ENCODE peak calls at places on chromosomes 3 and 15, in nine cellular contexts. M is coronary artery; H is lower lobe of right lung; S is Peyer's patch; D is left ventricle myocardium inferior; W is CD8-positive, alpha-beta T cell; L is brain microvascular endothelial cell; P is upper lobe of right lung; F is uterus. I is an unnamed sample.

GRCh38 chr3:55541016-55541415 is 53.9 kb upstream of the WNT5A start:
- DNase-seq in H (no peak), L (no peak), S (no peak), M (no peak), D (no peak), W (no peak), F (no peak), P (no peak), I (no peak)

GRCh38 chr15:51366911-51367310 is 25.5 kb downstream of the GLDN start:
- DNase-seq in W (no peak), D (no peak), F (peak), H (no peak), P (no peak), S (no peak), L (no peak), M (no peak), I (no peak)

GRCh38 chr3:18369561-18370185 is 55.5 kb downstream of the SATB1 start:
- DNase-seq in S (no peak), P (no peak), D (no peak), F (no peak), H (no peak), L (no peak), W (no peak), M (no peak), I (no peak)

GRCh38 chr3:16406175-16406574 is 107.3 kb downstream of the RFTN1 start:
- DNase-seq in F (no peak), H (no peak), M (no peak), L (no peak), D (no peak), P (no peak), S (no peak), W (no peak), I (no peak)

GRCh38 chr3:53846134-53846850 is at the start of the genes CHDH and IL17RB:
- DNase-seq in P (peak), F (peak), D (peak), H (peak), W (no peak), M (no peak), L (no peak), S (no peak), I (peak)

GRCh38 chr15:101710806-101711205 is 13.5 kb downstream of the TARS3 start:
- DNase-seq in H (no peak), D (no peak), S (no peak), P (no peak), W (no peak), F (no peak), L (peak), M (no peak), I (no peak)

GRCh38 chr3:192514754-192515660 is 212.3 kb downstream of the FGF12 start:
- DNase-seq in D (no peak), F (no peak), M (no peak), S (no peak), W (no peak), P (peak), L (no peak), H (peak), I (peak)

GRCh38 chr15:62868507-62868906 is 174.0 kb upstream of the TPM1 start:
- DNase-seq in H (no peak), W (no peak), S (no peak), D (no peak), M (no peak), L (no peak), F (no peak), P (no peak), I (no peak)

GRCh38 chr3:20811631-20812030 is 625.6 kb upstream of the SGO1 start:
- DNase-seq in P (no peak), H (no peak), D (no peak), S (no peak), M (no peak), F (no peak), L (no peak), W (no peak), I (no peak)

GRCh38 chr3:112931737-112932521 is 43.0 kb downstream of the CD200R1 start:
- DNase-seq in W (no peak), H (no peak), L (no peak), S (no peak), M (no peak), D (no peak), F (no peak), P (no peak), I (no peak)

GRCh38 chr3:33791477-33792166 is 6.8 kb upstream of the PDCD6IP start:
- DNase-seq in W (peak), F (no peak), H (peak), D (no peak), M (no peak), S (no peak), L (peak), P (no peak), I (peak)

GRCh38 chr3:81363816-81364215 is 397.6 kb downstream of the GBE1 start:
- DNase-seq in L (no peak), P (no peak), F (no peak), W (no peak), D (no peak), S (no peak), M (no peak), H (no peak), I (no peak)

GRCh38 chr15:74782596-74783071 is 754 bp downstream of the CSK start:
- DNase-seq in F (no peak), H (no peak), S (no peak), D (no peak), M (no peak), P (no peak), L (no peak), W (no peak), I (no peak)

GRCh38 chr3:16290827-16291196 is 25.8 kb downstream of the OXNAD1 start:
- DNase-seq in W (no peak), S (no peak), L (no peak), F (no peak), D (no peak), P (no peak), H (no peak), M (no peak), I (no peak)

GRCh38 chr15:73686781-73687256 is 2.6 kb downstream of the CD276 start:
- DNase-seq in M (no peak), L (peak), F (no peak), H (no peak), S (no peak), P (no peak), W (no peak), D (no peak), I (no peak)

GRCh38 chr3:17579289-17580031 is 163.0 kb downstream of the TBC1D5 start:
- DNase-seq in L (peak), H (no peak), M (no peak), P (no peak), F (no peak), D (no peak), S (no peak), W (no peak), I (no peak)

GRCh38 chr3:141368925-141369794 is 856 bp downstream of the ZBTB38 start:
- DNase-seq in W (no peak), F (no peak), D (no peak), S (no peak), L (peak), P (no peak), H (no peak), M (no peak), I (no peak)

GRCh38 chr3:50588759-50589433 is 19.6 kb downstream of the HEMK1 start:
- DNase-seq in D (no peak), H (no peak), M (no peak), P (no peak), W (no peak), S (no peak), F (no peak), L (no peak), I (no peak)

GRCh38 chr3:171155122-171155700 is 128.7 kb upstream of the SLC2A2 start:
- DNase-seq in P (no peak), W (no peak), H (no peak), D (no peak), L (no peak), F (no peak), M (no peak), S (no peak), I (no peak)

GRCh38 chr3:49217688-49218470 is 46.5 kb downstream of the KLHDC8B start:
- DNase-seq in L (no peak), D (peak), S (no peak), H (no peak), F (peak), W (no peak), P (no peak), M (no peak), I (no peak)

GRCh38 chr3:157128771-157129671 is 30.9 kb downstream of the CCNL1 start:
- DNase-seq in H (peak), D (no peak), P (no peak), M (no peak), W (peak), L (peak), S (peak), F (peak), I (no peak)

GRCh38 chr3:17195192-17195611 is 310.4 kb downstream of the PLCL2 start:
- DNase-seq in S (peak), F (no peak), L (peak), P (no peak), M (no peak), H (no peak), W (no peak), D (no peak), I (peak)

GRCh38 chr3:141656771-141657170 is 81.3 kb upstream of the RNF7 start:
- DNase-seq in F (no peak), M (no peak), L (peak), P (no peak), D (no peak), H (no peak), W (no peak), S (no peak), I (no peak)

GRCh38 chr3:126811530-126811929 is 107.5 kb downstream of the CHCHD6 start:
- DNase-seq in S (no peak), L (peak), M (no peak), W (no peak), P (no peak), F (no peak), D (no peak), H (no peak), I (no peak)

GRCh38 chr3:174533286-174533685 is 325.8 kb upstream of the NAALADL2 start:
- DNase-seq in L (peak), F (no peak), P (no peak), H (no peak), W (no peak), D (no peak), S (no peak), M (no peak), I (no peak)

GRCh38 chr3:116777181-116777840 is 67.7 kb downstream of the TUSC7 start:
- DNase-seq in D (no peak), M (no peak), W (no peak), H (no peak), F (no peak), L (no peak), S (no peak), P (no peak), I (no peak)

GRCh38 chr3:43048470-43048869 is 57.4 kb downstream of the POMGNT2 start:
- DNase-seq in W (no peak), P (no peak), H (no peak), S (no peak), M (peak), L (no peak), F (no peak), D (no peak), I (no peak)

GRCh38 chr3:115836944-115837343 is 213.6 kb downstream of the GAP43 start:
- DNase-seq in W (no peak), H (no peak), M (no peak), S (no peak), L (no peak), P (no peak), D (no peak), F (no peak), I (no peak)

GRCh38 chr15:51681303-51681963 is at the start of gene SCG3:
- DNase-seq in S (peak), F (peak), W (peak), P (peak), D (peak), M (peak), H (peak), L (peak), I (peak)

GRCh38 chr3:142987707-142988106 is 13.7 kb upstream of the U2SURP start:
- DNase-seq in L (peak), D (peak), M (no peak), W (no peak), P (no peak), S (no peak), H (no peak), F (no peak), I (no peak)

DNA sequence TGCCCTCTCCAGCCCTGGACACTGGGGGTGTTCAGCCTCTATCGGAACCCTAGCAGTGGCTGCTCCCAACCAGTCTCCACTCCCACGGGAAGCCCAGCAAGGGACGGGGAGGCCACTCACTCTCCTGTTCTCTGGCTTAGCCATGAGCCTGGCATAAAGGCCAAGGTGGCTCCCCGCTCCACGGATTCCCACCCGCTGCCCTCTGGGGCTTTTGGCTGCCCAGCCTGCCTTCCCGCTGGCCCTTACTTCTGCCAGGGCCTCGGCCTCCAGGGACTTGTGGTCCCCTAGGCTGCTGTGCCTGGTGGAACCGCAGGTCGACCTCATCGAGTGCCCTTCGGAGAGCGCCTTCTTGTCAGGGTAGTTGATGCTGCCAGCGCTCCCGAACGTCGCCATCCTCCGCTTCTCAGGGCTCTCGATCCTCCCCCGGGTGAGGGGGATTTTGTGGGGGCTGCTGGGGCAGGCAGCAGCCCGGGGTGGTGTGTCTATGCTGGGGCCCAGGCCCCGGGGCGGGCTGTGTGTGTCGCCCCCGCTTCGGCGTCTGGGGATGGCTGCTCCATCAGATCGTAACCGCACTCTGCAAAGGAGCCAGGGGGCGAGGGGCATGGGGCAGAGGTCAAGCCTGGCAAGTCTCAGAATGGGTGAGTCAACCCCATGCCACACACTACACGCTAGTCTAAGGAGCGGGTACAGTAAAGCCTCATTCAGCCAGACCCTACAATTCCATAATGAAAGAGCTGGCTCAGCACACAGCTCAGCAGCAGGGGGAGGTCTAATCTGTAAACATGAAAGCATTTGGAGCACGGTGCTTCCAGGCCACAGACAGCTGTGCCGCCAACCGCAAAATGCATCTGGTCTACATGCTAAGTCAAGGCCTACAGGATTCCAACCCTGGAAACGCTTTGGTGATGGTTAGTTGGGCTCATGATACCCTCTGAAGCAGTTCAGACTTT is 27.3 kb upstream of the RAD18 start:
- DNase-seq in H (no peak), M (peak), F (no peak), S (no peak), D (no peak), L (peak), W (no peak), P (no peak), I (peak)
- TF ChIP-seq CTCF in H (no peak), M (no peak), F (no peak), S (no peak), D (no peak), L (no peak), W (no peak), P (no peak), I (no peak)

GRCh38 chr3:153232737-153233330 is 70.8 kb downstream of the RAP2B start:
- DNase-seq in L (no peak), S (no peak), W (no peak), D (no peak), P (no peak), F (no peak), H (no peak), M (no peak), I (no peak)
- H3K27ac ChIP-seq in L (peak), S (no peak), W (no peak), D (no peak), P (no peak), F (peak), H (no peak), M (peak), I (peak)

GRCh38 chr3:109334572-109334971 is 2.8 kb downstream of the DPPA4 start:
- DNase-seq in D (no peak), M (no peak), F (no peak), H (no peak), P (no peak), L (no peak), W (no peak), S (no peak), I (no peak)
- TF ChIP-seq CTCF in D (no peak), M (no peak), F (no peak), H (no peak), P (no peak), L (no peak), W (no peak), S (no peak), I (no peak)

GRCh38 chr15:90338483-90338980 is 13.6 kb upstream of the ZNF774 start:
- DNase-seq in L (no peak), P (no peak), M (no peak), H (no peak), F (no peak), S (no peak), W (no peak), D (no peak), I (no peak)

GRCh38 chr15:90340345-90340744 is 11.7 kb upstream of the ZNF774 start:
- DNase-seq in F (no peak), L (no peak), D (no peak), S (no peak), M (no peak), W (no peak), H (no peak), P (no peak), I (no peak)

GRCh38 chr15:90334304-90334731 is 17.8 kb upstream of the ZNF774 start:
- DNase-seq in H (no peak), M (no peak), F (no peak), P (no peak), W (no peak), S (no peak), L (no peak), D (no peak), I (no peak)

GRCh38 chr15:90337256-90337655 is 14.8 kb upstream of the ZNF774 start:
- DNase-seq in P (no peak), H (no peak), F (no peak), S (no peak), M (no peak), W (no peak), L (no peak), D (no peak), I (no peak)

DNA sequence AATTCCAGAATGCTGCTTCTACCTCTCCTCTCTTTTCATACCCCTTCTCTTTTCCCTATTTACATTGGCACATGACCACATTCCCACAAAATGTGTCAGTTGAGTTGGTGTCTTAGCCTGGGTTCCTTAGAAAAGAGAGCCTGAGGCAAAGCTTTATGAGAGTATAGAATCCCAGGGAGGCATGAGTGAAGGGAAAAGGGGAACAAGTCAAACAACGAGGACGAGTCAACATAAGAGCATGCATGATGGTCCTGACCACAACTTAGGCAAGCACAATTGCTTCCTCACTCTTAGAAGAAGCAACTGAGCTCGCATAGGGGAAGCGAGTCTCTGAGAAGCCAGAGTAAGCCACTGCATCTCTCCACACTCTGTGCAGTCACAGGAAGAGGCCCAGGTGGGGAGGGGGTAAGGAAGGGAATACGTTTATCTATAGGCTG is 15.4 kb upstream of the ZNF774 start:
- DNase-seq in M (no peak), W (no peak), H (peak), S (peak), F (no peak), L (peak), D (no peak), P (no peak), I (no peak)
- H3K27ac ChIP-seq in M (no peak), W (no peak), H (no peak), S (no peak), F (no peak), L (no peak), D (no peak), P (no peak), I (peak)

GRCh38 chr3:13594146-13594545 is 45.2 kb downstream of the FBLN2 start:
- DNase-seq in P (no peak), F (no peak), W (no peak), L (no peak), D (no peak), M (no peak), H (no peak), S (no peak), I (no peak)
- TF ChIP-seq CTCF in P (no peak), F (no peak), W (no peak), L (no peak), D (no peak), M (no peak), H (no peak), S (no peak), I (no peak)

DNA sequence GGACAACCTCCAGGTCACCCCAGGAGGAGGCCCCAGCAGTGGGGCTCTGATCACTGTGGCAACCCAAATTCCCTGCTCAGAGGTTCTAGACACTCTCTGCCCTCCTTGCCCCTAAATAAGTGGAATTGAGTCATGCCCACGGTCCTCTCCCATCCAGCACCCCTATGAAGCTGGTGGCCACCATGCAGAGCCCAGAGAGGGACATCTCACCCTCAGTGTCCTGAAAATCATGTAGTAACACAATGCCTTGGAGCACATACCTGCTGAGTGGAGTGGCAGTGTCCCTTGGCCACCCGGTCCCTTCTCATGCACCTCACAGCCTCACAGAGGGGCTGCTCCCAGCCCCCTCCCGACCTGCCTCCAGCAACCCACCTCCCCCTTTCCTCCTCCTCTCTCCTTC is 114.3 kb upstream of the MEF2A start:
- DNase-seq in P (no peak), H (no peak), M (no peak), S (peak), W (no peak), D (no peak), L (no peak), F (no peak), I (no peak)
- H3K27ac ChIP-seq in P (peak), H (peak), M (peak), S (no peak), W (no peak), D (peak), L (no peak), F (peak), I (peak)

DNA sequence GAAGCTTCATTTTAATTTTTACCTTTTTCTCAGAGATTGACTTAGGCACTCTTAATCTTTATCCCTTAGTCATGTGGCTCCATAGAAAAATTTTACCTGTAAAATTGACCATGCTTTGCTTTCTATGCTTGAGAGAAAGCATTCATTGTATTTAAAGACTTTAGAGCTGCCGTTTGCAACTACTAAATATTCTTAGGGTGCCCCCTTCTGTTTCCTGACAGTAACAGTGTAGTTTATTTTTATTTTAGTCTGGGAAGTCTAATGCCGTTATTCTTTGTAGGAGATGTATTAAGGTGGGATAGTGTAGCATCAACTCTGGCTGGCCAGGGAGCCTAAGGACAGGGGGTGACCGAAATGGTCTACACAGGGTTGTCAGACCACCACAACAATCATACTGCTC is 84.5 kb upstream of the SYNPR start:
- DNase-seq in D (no peak), P (no peak), L (no peak), W (no peak), S (no peak), F (no peak), H (no peak), M (no peak), I (no peak)
- TF ChIP-seq CTCF in D (peak), P (peak), L (peak), W (no peak), S (peak), F (no peak), H (peak), M (no peak), I (peak)

I was measured in left lung.